ENCODE peak calls at places on chromosomes 11 and 22, in five cellular contexts. One of them, this sample, is unnamed.

GRCh38 chr11:21511835-21512440 is 680.9 kb upstream of the ANO5 start:
- DNase-seq in hypothalamus: no peak
- DNase-seq in SHP77: peak
- DNase-seq in fibroblast of pulmonary artery: peak
- DNase-seq in SK-N-SH: peak
- DNase-seq in this sample: no peak

GRCh38 chr11:126414615-126415014 is 59.1 kb downstream of the ST3GAL4 start:
- DNase-seq in hypothalamus: no peak
- DNase-seq in SHP77: no peak
- DNase-seq in fibroblast of pulmonary artery: no peak
- DNase-seq in SK-N-SH: no peak
- DNase-seq in this sample: no peak

GRCh38 chr11:67616431-67617242 is 9.9 kb downstream of the NDUFV1 start:
- DNase-seq in hypothalamus: no peak
- DNase-seq in SHP77: no peak
- DNase-seq in fibroblast of pulmonary artery: no peak
- DNase-seq in SK-N-SH: no peak
- DNase-seq in this sample: no peak

GRCh38 chr22:20956258-20957117 is 10.6 kb upstream of the AIFM3 start:
- DNase-seq in hypothalamus: no peak
- DNase-seq in SHP77: no peak
- DNase-seq in fibroblast of pulmonary artery: peak
- DNase-seq in SK-N-SH: no peak
- DNase-seq in this sample: no peak

GRCh38 chr11:119755351-119756071 is 26.5 kb upstream of the NECTIN1 start:
- DNase-seq in hypothalamus: no peak
- DNase-seq in SHP77: no peak
- DNase-seq in fibroblast of pulmonary artery: no peak
- DNase-seq in SK-N-SH: no peak
- DNase-seq in this sample: no peak

GRCh38 chr22:26806445-26807170 is 149.2 kb downstream of the MIAT start:
- DNase-seq in hypothalamus: no peak
- DNase-seq in SHP77: no peak
- DNase-seq in fibroblast of pulmonary artery: no peak
- DNase-seq in SK-N-SH: no peak
- DNase-seq in this sample: no peak

GRCh38 chr11:33160587-33160986 is 693 bp downstream of the CSTF3 start:
- DNase-seq in hypothalamus: no peak
- DNase-seq in SHP77: no peak
- DNase-seq in fibroblast of pulmonary artery: no peak
- DNase-seq in SK-N-SH: no peak
- DNase-seq in this sample: no peak

GRCh38 chr22:23282986-23283385 is 102.7 kb downstream of the BCR start:
- DNase-seq in hypothalamus: no peak
- DNase-seq in SHP77: no peak
- DNase-seq in fibroblast of pulmonary artery: no peak
- DNase-seq in SK-N-SH: no peak
- DNase-seq in this sample: no peak

GRCh38 chr22:43481528-43482309 is 69.9 kb downstream of the MPPED1 start:
- DNase-seq in hypothalamus: no peak
- DNase-seq in SHP77: peak
- DNase-seq in fibroblast of pulmonary artery: no peak
- DNase-seq in SK-N-SH: no peak
- DNase-seq in this sample: no peak

GRCh38 chr11:111476961-111477360 is 35.2 kb downstream of the BTG4 start:
- DNase-seq in hypothalamus: no peak
- DNase-seq in SHP77: no peak
- DNase-seq in fibroblast of pulmonary artery: no peak
- DNase-seq in SK-N-SH: no peak
- DNase-seq in this sample: no peak

GRCh38 chr22:24426859-24427499 is 420 bp upstream of the ADORA2A start:
- DNase-seq in hypothalamus: no peak
- DNase-seq in SHP77: no peak
- DNase-seq in fibroblast of pulmonary artery: no peak
- DNase-seq in SK-N-SH: no peak
- DNase-seq in this sample: no peak

GRCh38 chr11:11579012-11579755 is 42.6 kb downstream of the GALNT18 start:
- DNase-seq in hypothalamus: no peak
- DNase-seq in SHP77: no peak
- DNase-seq in fibroblast of pulmonary artery: no peak
- DNase-seq in SK-N-SH: no peak
- DNase-seq in this sample: no peak

GRCh38 chr22:46041642-46042041 is 64.7 kb upstream of the WNT7B start:
- DNase-seq in hypothalamus: no peak
- DNase-seq in SHP77: peak
- DNase-seq in fibroblast of pulmonary artery: no peak
- DNase-seq in SK-N-SH: no peak
- DNase-seq in this sample: no peak

GRCh38 chr11:116030697-116031331 is 526.6 kb upstream of the CADM1 start:
- DNase-seq in hypothalamus: no peak
- DNase-seq in SHP77: no peak
- DNase-seq in fibroblast of pulmonary artery: no peak
- DNase-seq in SK-N-SH: no peak
- DNase-seq in this sample: no peak

GRCh38 chr11:33000181-33000580 is 15.5 kb upstream of the DEPDC7 start:
- DNase-seq in hypothalamus: no peak
- DNase-seq in SHP77: no peak
- DNase-seq in fibroblast of pulmonary artery: peak
- DNase-seq in SK-N-SH: no peak
- DNase-seq in this sample: no peak

GRCh38 chr22:17867160-17867785 is 93.0 kb upstream of the BID start:
- DNase-seq in hypothalamus: no peak
- DNase-seq in SHP77: no peak
- DNase-seq in fibroblast of pulmonary artery: no peak
- DNase-seq in SK-N-SH: peak
- DNase-seq in this sample: no peak

GRCh38 chr11:3969613-3970012 is 114.1 kb downstream of the STIM1 start:
- DNase-seq in hypothalamus: no peak
- DNase-seq in SHP77: no peak
- DNase-seq in fibroblast of pulmonary artery: no peak
- DNase-seq in SK-N-SH: no peak
- DNase-seq in this sample: no peak

GRCh38 chr11:88402784-88403183 is 65.2 kb upstream of the CTSC start:
- DNase-seq in hypothalamus: no peak
- DNase-seq in SHP77: no peak
- DNase-seq in fibroblast of pulmonary artery: peak
- DNase-seq in SK-N-SH: no peak
- DNase-seq in this sample: no peak

GRCh38 chr11:77126861-77127673 is 979 bp upstream of the MYO7A start:
- DNase-seq in hypothalamus: peak
- DNase-seq in SHP77: peak
- DNase-seq in fibroblast of pulmonary artery: peak
- DNase-seq in SK-N-SH: peak
- DNase-seq in this sample: no peak

This sample was measured in DMS 273 treated with DMSO at 0.1 percent for 48 hours.